ENCODE peak calls at places on chromosomes 2 and 18, in seven cellular contexts. I is foreskin keratinocyte, T is brain microvascular endothelial cell, P is hepatic stellate cell, S is EL, Z is H54, G is T-helper 1 cell. H is an unnamed sample.

GRCh38 chr2:196551014-196551413 is 88.5 kb upstream of the CCDC150 start:
- DNase-seq in I (no peak), T (no peak), P (no peak), S (no peak), Z (no peak), G (no peak), H (no peak)

GRCh38 chr2:206881708-206882335 is 57.5 kb upstream of the CPO start:
- DNase-seq in I (no peak), T (no peak), P (no peak), S (no peak), Z (no peak), G (no peak), H (no peak)

GRCh38 chr18:48851563-48851962 is 99.2 kb downstream of the SMAD7 start:
- DNase-seq in I (no peak), T (peak; percentile 62), P (peak; percentile 88), S (no peak), Z (no peak), G (no peak), H (no peak)

GRCh38 chr18:9887992-9888391 is 2.2 kb downstream of the TXNDC2 start:
- DNase-seq in I (no peak), T (no peak), P (no peak), S (no peak), Z (no peak), G (no peak), H (no peak)

GRCh38 chr2:101502095-101502494 is 27.2 kb upstream of the RFX8 start:
- DNase-seq in I (no peak), T (no peak), P (no peak), S (no peak), Z (no peak), G (no peak), H (no peak)

GRCh38 chr2:234450431-234451095 is 46.3 kb downstream of the ARL4C start:
- DNase-seq in I (no peak), T (no peak), P (no peak), S (no peak), Z (no peak), G (no peak), H (no peak)

GRCh38 chr2:56292966-56293365 is 109.2 kb downstream of the CCDC85A start:
- DNase-seq in I (no peak), T (no peak), P (no peak), S (no peak), Z (no peak), G (no peak), H (no peak)

GRCh38 chr2:159637988-159638501 is 21.7 kb upstream of the BAZ2B start:
- DNase-seq in I (peak; percentile 100), T (peak; percentile 94), P (no peak), S (peak; percentile 84), Z (no peak), G (no peak), H (peak; percentile 58)

GRCh38 chr2:71646028-71646427 is 192.7 kb downstream of the DYSF start:
- DNase-seq in I (peak; percentile 69), T (peak; percentile 5), P (peak; percentile 53), S (peak; percentile 57), Z (peak; percentile 28), G (no peak), H (peak; percentile 45)

GRCh38 chr2:233060500-233061006 is 411 bp downstream of the INPP5D start:
- DNase-seq in I (no peak), T (no peak), P (no peak), S (no peak), Z (no peak), G (no peak), H (no peak)

GRCh38 chr18:11096839-11097750 is 52.3 kb downstream of the PIEZO2 start:
- DNase-seq in I (no peak), T (peak; percentile 29), P (no peak), S (peak; percentile 59), Z (peak; percentile 24), G (no peak), H (peak; percentile 10)

GRCh38 chr2:54387592-54387991 is 68.5 kb upstream of the SPTBN1 start:
- DNase-seq in I (no peak), T (no peak), P (no peak), S (no peak), Z (no peak), G (no peak), H (no peak)

GRCh38 chr2:64363848-64364247 is 90.1 kb upstream of the LGALSL start:
- DNase-seq in I (no peak), T (no peak), P (no peak), S (no peak), Z (no peak), G (no peak), H (no peak)

GRCh38 chr2:231605607-231606091 is 13.0 kb downstream of the TEX44 start:
- DNase-seq in I (no peak), T (no peak), P (no peak), S (no peak), Z (no peak), G (no peak), H (no peak)

GRCh38 chr2:75337619-75338018 is 138.3 kb upstream of the TACR1 start:
- DNase-seq in I (no peak), T (no peak), P (no peak), S (no peak), Z (no peak), G (no peak), H (no peak)

GRCh38 chr2:207660994-207661393 is 35.8 kb upstream of the METTL21A start:
- DNase-seq in I (no peak), T (no peak), P (no peak), S (no peak), Z (no peak), G (no peak), H (no peak)

GRCh38 chr2:68185541-68186164 is 28.0 kb downstream of the PNO1 start:
- DNase-seq in I (no peak), T (no peak), P (peak; percentile 20), S (peak; percentile 42), Z (peak; percentile 11), G (peak; percentile 43), H (no peak)

GRCh38 chr2:20578895-20579825 is 71.7 kb downstream of the HS1BP3 start:
- DNase-seq in I (peak; percentile 98), T (peak; percentile 99), P (peak; percentile 94), S (peak; percentile 99), Z (peak; percentile 79), G (no peak), H (peak; percentile 89)

GRCh38 chr2:96556441-96557330 is 20.1 kb downstream of the ARID5A start:
- DNase-seq in I (peak; percentile 98), T (peak; percentile 79), P (peak; percentile 48), S (peak; percentile 86), Z (peak; percentile 98), G (no peak), H (no peak)

GRCh38 chr2:201220102-201220570 is 37.2 kb downstream of the CASP10 start:
- DNase-seq in I (peak; percentile 57), T (no peak), P (no peak), S (no peak), Z (no peak), G (no peak), H (no peak)

GRCh38 chr2:218291318-218291933 is 877 bp downstream of the TMBIM1 start:
- DNase-seq in I (no peak), T (no peak), P (peak; percentile 66), S (peak; percentile 27), Z (no peak), G (no peak), H (no peak)

GRCh38 chr2:30165050-30165520 is 18.3 kb downstream of the YPEL5 start:
- DNase-seq in I (peak; percentile 79), T (peak; percentile 90), P (peak; percentile 87), S (peak; percentile 88), Z (peak; percentile 77), G (peak; percentile 35), H (peak; percentile 76)

GRCh38 chr2:207229161-207229560 is 63.4 kb upstream of the KLF7 start:
- DNase-seq in I (no peak), T (no peak), P (no peak), S (no peak), Z (no peak), G (no peak), H (no peak)

GRCh38 chr2:98839292-98839691 is 96.7 kb downstream of the CRACDL start:
- DNase-seq in I (peak; percentile 56), T (peak; percentile 63), P (no peak), S (peak; percentile 56), Z (no peak), G (no peak), H (peak; percentile 10)

GRCh38 chr2:68715353-68716041 is 19.1 kb upstream of the ARHGAP25 start:
- DNase-seq in I (peak; percentile 51), T (peak; percentile 50), P (peak; percentile 22), S (peak; percentile 53), Z (peak; percentile 61), G (no peak), H (peak; percentile 19)

GRCh38 chr2:114022360-114023085 is 132.6 kb downstream of the ACTR3 start:
- DNase-seq in I (peak; percentile 91), T (peak; percentile 72), P (peak; percentile 44), S (peak; percentile 74), Z (peak; percentile 22), G (no peak), H (peak; percentile 17)

GRCh38 chr2:203804070-203804469 is 63.5 kb upstream of the CTLA4 start:
- DNase-seq in I (no peak), T (peak; percentile 99), P (peak; percentile 76), S (peak; percentile 98), Z (peak; percentile 46), G (no peak), H (peak; percentile 98)

GRCh38 chr18:2572144-2572682 is 856 bp downstream of the NDC80 start:
- DNase-seq in I (peak; percentile 22), T (no peak), P (no peak), S (no peak), Z (no peak), G (no peak), H (no peak)

GRCh38 chr2:3001595-3002184 is 375.9 kb downstream of the EIPR1 start:
- DNase-seq in I (no peak), T (no peak), P (no peak), S (no peak), Z (no peak), G (no peak), H (no peak)

H was measured in GM04504.